ENCODE peak calls at places on chromosome 16, in four cellular contexts. T is HAP-1; K is CD4-positive, alpha-beta T cell; F is midbrain. Q is an unnamed sample.

GRCh38 chr16:68790130-68790761 is 53.1 kb upstream of the TANGO6 start:
- DNase-seq in T (no peak), K (no peak), F (no peak), Q (no peak)

GRCh38 chr16:69476920-69477418 is 52.5 kb downstream of the CYB5B start:
- DNase-seq in T (no peak), K (no peak), F (no peak), Q (no peak)

GRCh38 chr16:138049-138417 is 440 bp downstream of the NPRL3 start:
- DNase-seq in T (no peak), K (peak), F (no peak), Q (no peak)

GRCh38 chr16:11742041-11742535 is 569 bp downstream of the TXNDC11 start:
- DNase-seq in T (no peak), K (peak), F (no peak), Q (no peak)

GRCh38 chr16:85913688-85914422 is 14.9 kb downstream of the IRF8 start:
- DNase-seq in T (no peak), K (no peak), F (no peak), Q (no peak)

GRCh38 chr16:57548424-57548823 is 6.0 kb downstream of the ADGRG5 start:
- DNase-seq in T (no peak), K (no peak), F (no peak), Q (no peak)

GRCh38 chr16:2926660-2927646 is 15.2 kb downstream of the FLYWCH1 start:
- DNase-seq in T (peak), K (peak), F (peak), Q (peak)

GRCh38 chr16:70770968-70771552 is 29.9 kb downstream of the VAC14 start:
- DNase-seq in T (peak), K (peak), F (peak), Q (no peak)

GRCh38 chr16:71345031-71345430 is 13.5 kb upstream of the CALB2 start:
- DNase-seq in T (no peak), K (no peak), F (no peak), Q (no peak)

GRCh38 chr16:67719778-67720144 is 645 bp upstream of the GFOD2 start:
- DNase-seq in T (peak), K (no peak), F (peak), Q (peak)

GRCh38 chr16:74700206-74701040 is at the start of gene MLKL:
- DNase-seq in T (no peak), K (peak), F (no peak), Q (no peak)

GRCh38 chr16:13021996-13022395 is 120.6 kb downstream of the SHISA9 start:
- DNase-seq in T (no peak), K (no peak), F (no peak), Q (no peak)

GRCh38 chr16:49455991-49456745 is 82.6 kb downstream of the C16orf78 start:
- DNase-seq in T (no peak), K (no peak), F (no peak), Q (no peak)

GRCh38 chr16:66508261-66508913 is 41.5 kb downstream of the TK2 start:
- DNase-seq in T (peak), K (no peak), F (no peak), Q (no peak)

GRCh38 chr16:77443834-77444460 is 9.1 kb upstream of the ADAMTS18 start:
- DNase-seq in T (no peak), K (no peak), F (no peak), Q (no peak)

GRCh38 chr16:12362482-12363458 is 386.2 kb downstream of the SNX29 start:
- DNase-seq in T (no peak), K (no peak), F (peak), Q (peak)

GRCh38 chr16:9275386-9275785 is 183.9 kb downstream of the HAPSTR1 start:
- DNase-seq in T (no peak), K (no peak), F (no peak), Q (no peak)

GRCh38 chr16:79307214-79307613 is 293.3 kb downstream of the MAF start:
- DNase-seq in T (no peak), K (no peak), F (peak), Q (peak)

GRCh38 chr16:23539984-23540816 is 16.9 kb downstream of the EARS2 start:
- DNase-seq in T (no peak), K (no peak), F (no peak), Q (no peak)

GRCh38 chr16:31700200-31700529 is 172.5 kb downstream of the AHSP start:
- DNase-seq in T (peak), K (no peak), F (no peak), Q (no peak)

GRCh38 chr16:1786242-1787055 is 3.7 kb downstream of the NUBP2 start:
- DNase-seq in T (no peak), K (peak), F (no peak), Q (no peak)

GRCh38 chr16:11561440-11561797 is 25.3 kb downstream of the LITAF start:
- DNase-seq in T (no peak), K (no peak), F (no peak), Q (no peak)

Q was measured in putamen.